ENCODE peak calls at places on chromosomes 2 and 18, in four cellular contexts. X is cardiac septum, G is T follicular helper cell, U is transverse colon. V is an unnamed sample.

GRCh38 chr2:134072973-134073490 is 180.8 kb upstream of the MGAT5 start:
- DNase-seq in X (no peak), G (no peak), U (no peak), V (no peak)

GRCh38 chr18:25164837-25165791 is 186.9 kb downstream of the ZNF521 start:
- DNase-seq in X (no peak), G (no peak), U (no peak), V (no peak)

GRCh38 chr2:75292826-75293225 is 93.5 kb upstream of the TACR1 start:
- DNase-seq in X (no peak), G (no peak), U (no peak), V (no peak)

GRCh38 chr2:68330691-68331090 is 10.9 kb upstream of the CNRIP1 start:
- DNase-seq in X (no peak), G (no peak), U (no peak), V (no peak)

GRCh38 chr2:195590866-195591215 is 66.2 kb upstream of the SLC39A10 start:
- DNase-seq in X (no peak), G (no peak), U (peak; percentile 22), V (no peak)

GRCh38 chr2:235538989-235539388 is 45.1 kb downstream of the AGAP1 start:
- DNase-seq in X (no peak), G (no peak), U (peak; percentile 19), V (no peak)

GRCh38 chr2:142165790-142166189 is 35.0 kb upstream of the LRP1B start:
- DNase-seq in X (no peak), G (no peak), U (no peak), V (peak; percentile 81)

GRCh38 chr18:43934322-43935050 is 657.2 kb upstream of the SYT4 start:
- DNase-seq in X (no peak), G (no peak), U (no peak), V (no peak)

GRCh38 chr2:215826376-215826775 is 187.0 kb downstream of the MREG start:
- DNase-seq in X (no peak), G (no peak), U (no peak), V (no peak)

GRCh38 chr2:223954401-223954800 is 2.9 kb upstream of the MRPL44 start:
- DNase-seq in X (no peak), G (no peak), U (no peak), V (no peak)

GRCh38 chr2:197919487-197919886 is 115.1 kb downstream of the PLCL1 start:
- DNase-seq in X (no peak), G (no peak), U (no peak), V (no peak)

GRCh38 chr18:22466608-22467390 is 49.1 kb upstream of the CTAGE1 start:
- DNase-seq in X (no peak), G (no peak), U (no peak), V (no peak)

GRCh38 chr2:201452058-201452736 is 657 bp downstream of the STRADB start:
- DNase-seq in X (no peak), G (no peak), U (peak; percentile 27), V (no peak)

GRCh38 chr2:232628466-232629200 is 4.8 kb upstream of the EFHD1 start:
- DNase-seq in X (no peak), G (no peak), U (no peak), V (no peak)

GRCh38 chr2:241777686-241778627 is 1.3 kb downstream of the GAL3ST2 start:
- DNase-seq in X (no peak), G (no peak), U (no peak), V (no peak)

GRCh38 chr18:23529597-23529996 is 26.3 kb downstream of the RMC1 start:
- DNase-seq in X (no peak), G (no peak), U (no peak), V (no peak)

V was measured in NAMALWA.